ENCODE peak calls at places on chromosome 14, in four cellular contexts. Y is head of caudate nucleus, P is PC-3, W is body of pancreas. F is an unnamed sample.

GRCh38 chr14:61323970-61324369 is 2.6 kb downstream of the PRKCH start:
- DNase-seq in P (no peak), W (no peak), Y (no peak), F (no peak)

GRCh38 chr14:73786632-73786941 is 65.0 kb upstream of the PTGR2 start:
- DNase-seq in Y (no peak), W (peak; percentile 64), P (peak; percentile 42), F (peak; percentile 59)

GRCh38 chr14:88166616-88167015 is 156.5 kb downstream of the KCNK10 start:
- DNase-seq in Y (no peak), W (no peak), P (peak; percentile 92), F (peak; percentile 31)

GRCh38 chr14:24110060-24110459 is 4.5 kb upstream of the DCAF11 start:
- DNase-seq in W (no peak), P (no peak), Y (no peak), F (no peak)

GRCh38 chr14:104291123-104292000 is 153.0 kb downstream of the KIF26A start:
- DNase-seq in W (peak; percentile 75), P (peak; percentile 9), Y (no peak), F (no peak)

GRCh38 chr14:77622562-77622961 is 6.1 kb upstream of the SPTLC2 start:
- DNase-seq in W (no peak), Y (no peak), P (peak; percentile 69), F (no peak)

GRCh38 chr14:92315050-92315785 is 7.7 kb upstream of the SLC24A4 start:
- DNase-seq in W (no peak), P (no peak), Y (peak; percentile 63), F (no peak)

GRCh38 chr14:23366163-23366921 is 1.4 kb upstream of the EFS start:
- DNase-seq in Y (peak; percentile 78), P (no peak), W (peak; percentile 20), F (peak; percentile 12)

GRCh38 chr14:97446087-97446486 is 648.9 kb downstream of the VRK1 start:
- DNase-seq in W (no peak), Y (no peak), P (no peak), F (no peak)

GRCh38 chr14:35814371-35815005 is 5.4 kb upstream of the RALGAPA1 start:
- DNase-seq in P (peak; percentile 74), W (peak; percentile 66), Y (peak; percentile 73), F (peak; percentile 72)

GRCh38 chr14:36663404-36664321 is 2.0 kb downstream of the PAX9 start:
- DNase-seq in Y (no peak), W (no peak), P (peak; percentile 37), F (no peak)

GRCh38 chr14:34569750-34570149 is 30.2 kb upstream of the EAPP start:
- DNase-seq in P (no peak), Y (no peak), W (no peak), F (peak; percentile 34)

GRCh38 chr14:77359626-77360025 is 17.3 kb downstream of the TMED8 start:
- DNase-seq in W (no peak), Y (no peak), P (no peak), F (no peak)

GRCh38 chr14:83287300-83287699 is 1753.6 kb upstream of the SEL1L start:
- DNase-seq in W (peak; percentile 5), P (no peak), Y (no peak), F (no peak)

GRCh38 chr14:25150401-25150800 is 100.5 kb upstream of the STXBP6 start:
- DNase-seq in Y (no peak), P (no peak), W (no peak), F (no peak)